ENCODE peak calls at places on chromosomes 11 and 22, in eight cellular contexts. One of them, this sample, is unnamed.

GRCh38 chr11:121688860-121689614 is 236.3 kb upstream of the SORL1-AS1 start:
- DNase-seq in brain microvascular endothelial cell: no peak
- DNase-seq in RWPE1: no peak
- DNase-seq in neural progenitor cell: peak
- DNase-seq in nephron progenitor cell: no peak
- DNase-seq in iris pigment epithelial cell: no peak
- DNase-seq in astrocyte: peak
- DNase-seq in effector memory CD4-positive, alpha-beta T cell: no peak
- DNase-seq in this sample: no peak

GRCh38 chr11:70445091-70445490 is 46.8 kb downstream of the CTTN start:
- DNase-seq in brain microvascular endothelial cell: no peak
- DNase-seq in RWPE1: no peak
- DNase-seq in neural progenitor cell: no peak
- DNase-seq in nephron progenitor cell: no peak
- DNase-seq in iris pigment epithelial cell: no peak
- DNase-seq in astrocyte: no peak
- DNase-seq in effector memory CD4-positive, alpha-beta T cell: no peak
- DNase-seq in this sample: no peak

GRCh38 chr22:50150161-50151129 is 20.1 kb upstream of the PANX2 start:
- DNase-seq in brain microvascular endothelial cell: no peak
- DNase-seq in RWPE1: no peak
- DNase-seq in neural progenitor cell: no peak
- DNase-seq in nephron progenitor cell: no peak
- DNase-seq in iris pigment epithelial cell: peak
- DNase-seq in astrocyte: peak
- DNase-seq in effector memory CD4-positive, alpha-beta T cell: no peak
- DNase-seq in this sample: no peak

GRCh38 chr22:48204296-48204695 is 1441.8 kb downstream of the TBC1D22A start:
- DNase-seq in brain microvascular endothelial cell: no peak
- DNase-seq in RWPE1: no peak
- DNase-seq in neural progenitor cell: no peak
- DNase-seq in nephron progenitor cell: no peak
- DNase-seq in iris pigment epithelial cell: no peak
- DNase-seq in astrocyte: no peak
- DNase-seq in effector memory CD4-positive, alpha-beta T cell: no peak
- DNase-seq in this sample: no peak

GRCh38 chr11:115247404-115247803 is 256.8 kb downstream of the CADM1 start:
- DNase-seq in brain microvascular endothelial cell: no peak
- DNase-seq in RWPE1: no peak
- DNase-seq in neural progenitor cell: no peak
- DNase-seq in nephron progenitor cell: no peak
- DNase-seq in iris pigment epithelial cell: peak
- DNase-seq in astrocyte: peak
- DNase-seq in effector memory CD4-positive, alpha-beta T cell: no peak
- DNase-seq in this sample: no peak

GRCh38 chr11:118785362-118785761 is 5.6 kb downstream of the DDX6 start:
- DNase-seq in brain microvascular endothelial cell: peak
- DNase-seq in RWPE1: no peak
- DNase-seq in neural progenitor cell: no peak
- DNase-seq in nephron progenitor cell: no peak
- DNase-seq in iris pigment epithelial cell: peak
- DNase-seq in astrocyte: peak
- DNase-seq in effector memory CD4-positive, alpha-beta T cell: no peak
- DNase-seq in this sample: no peak

GRCh38 chr11:19763315-19763714 is 50.7 kb downstream of the NAV2 start:
- DNase-seq in brain microvascular endothelial cell: no peak
- DNase-seq in RWPE1: no peak
- DNase-seq in neural progenitor cell: no peak
- DNase-seq in nephron progenitor cell: no peak
- DNase-seq in iris pigment epithelial cell: no peak
- DNase-seq in astrocyte: no peak
- DNase-seq in effector memory CD4-positive, alpha-beta T cell: no peak
- DNase-seq in this sample: no peak

GRCh38 chr22:32760815-32761214 is 40.7 kb upstream of the TIMP3 start:
- DNase-seq in brain microvascular endothelial cell: no peak
- DNase-seq in RWPE1: no peak
- DNase-seq in neural progenitor cell: no peak
- DNase-seq in nephron progenitor cell: no peak
- DNase-seq in iris pigment epithelial cell: no peak
- DNase-seq in astrocyte: no peak
- DNase-seq in effector memory CD4-positive, alpha-beta T cell: no peak
- DNase-seq in this sample: no peak

GRCh38 chr22:30575859-30576258 is 1.4 kb upstream of the GAL3ST1 start:
- DNase-seq in brain microvascular endothelial cell: no peak
- DNase-seq in RWPE1: no peak
- DNase-seq in neural progenitor cell: no peak
- DNase-seq in nephron progenitor cell: no peak
- DNase-seq in iris pigment epithelial cell: no peak
- DNase-seq in astrocyte: no peak
- DNase-seq in effector memory CD4-positive, alpha-beta T cell: no peak
- DNase-seq in this sample: no peak

GRCh38 chr22:26994801-26995200 is 337.4 kb downstream of the MIAT start:
- DNase-seq in brain microvascular endothelial cell: no peak
- DNase-seq in RWPE1: no peak
- DNase-seq in neural progenitor cell: no peak
- DNase-seq in nephron progenitor cell: no peak
- DNase-seq in iris pigment epithelial cell: no peak
- DNase-seq in astrocyte: no peak
- DNase-seq in effector memory CD4-positive, alpha-beta T cell: no peak
- DNase-seq in this sample: no peak

GRCh38 chr11:119011476-119011875 is 6.7 kb downstream of the RPS25 start:
- DNase-seq in brain microvascular endothelial cell: no peak
- DNase-seq in RWPE1: no peak
- DNase-seq in neural progenitor cell: no peak
- DNase-seq in nephron progenitor cell: no peak
- DNase-seq in iris pigment epithelial cell: no peak
- DNase-seq in astrocyte: no peak
- DNase-seq in effector memory CD4-positive, alpha-beta T cell: no peak
- DNase-seq in this sample: no peak

GRCh38 chr22:42926768-42927167 is 69.7 kb upstream of the ARFGAP3 start:
- DNase-seq in brain microvascular endothelial cell: no peak
- DNase-seq in RWPE1: no peak
- DNase-seq in neural progenitor cell: no peak
- DNase-seq in nephron progenitor cell: no peak
- DNase-seq in iris pigment epithelial cell: no peak
- DNase-seq in astrocyte: no peak
- DNase-seq in effector memory CD4-positive, alpha-beta T cell: no peak
- DNase-seq in this sample: no peak

GRCh38 chr11:71139516-71140205 is 112.7 kb downstream of the SHANK2 start:
- DNase-seq in brain microvascular endothelial cell: no peak
- DNase-seq in RWPE1: no peak
- DNase-seq in neural progenitor cell: peak
- DNase-seq in nephron progenitor cell: no peak
- DNase-seq in iris pigment epithelial cell: no peak
- DNase-seq in astrocyte: no peak
- DNase-seq in effector memory CD4-positive, alpha-beta T cell: no peak
- DNase-seq in this sample: no peak

GRCh38 chr11:118636569-118637290 is 29.3 kb downstream of the PHLDB1 start:
- DNase-seq in brain microvascular endothelial cell: no peak
- DNase-seq in RWPE1: no peak
- DNase-seq in neural progenitor cell: no peak
- DNase-seq in nephron progenitor cell: no peak
- DNase-seq in iris pigment epithelial cell: no peak
- DNase-seq in astrocyte: no peak
- DNase-seq in effector memory CD4-positive, alpha-beta T cell: no peak
- DNase-seq in this sample: no peak

GRCh38 chr11:71218789-71219499 is 33.4 kb downstream of the SHANK2 start:
- DNase-seq in brain microvascular endothelial cell: no peak
- DNase-seq in RWPE1: no peak
- DNase-seq in neural progenitor cell: no peak
- DNase-seq in nephron progenitor cell: no peak
- DNase-seq in iris pigment epithelial cell: no peak
- DNase-seq in astrocyte: no peak
- DNase-seq in effector memory CD4-positive, alpha-beta T cell: no peak
- DNase-seq in this sample: no peak

GRCh38 chr11:65435981-65436411 is 13.4 kb downstream of the NEAT1 start:
- DNase-seq in brain microvascular endothelial cell: peak
- DNase-seq in RWPE1: no peak
- DNase-seq in neural progenitor cell: no peak
- DNase-seq in nephron progenitor cell: no peak
- DNase-seq in iris pigment epithelial cell: no peak
- DNase-seq in astrocyte: no peak
- DNase-seq in effector memory CD4-positive, alpha-beta T cell: no peak
- DNase-seq in this sample: no peak

GRCh38 chr11:125588505-125588904 is 4.1 kb upstream of the STT3A start:
- DNase-seq in brain microvascular endothelial cell: no peak
- DNase-seq in RWPE1: peak
- DNase-seq in neural progenitor cell: no peak
- DNase-seq in nephron progenitor cell: no peak
- DNase-seq in iris pigment epithelial cell: peak
- DNase-seq in astrocyte: peak
- DNase-seq in effector memory CD4-positive, alpha-beta T cell: no peak
- DNase-seq in this sample: no peak

GRCh38 chr11:69699213-69699612 is 4.6 kb downstream of the FGF19 start:
- DNase-seq in brain microvascular endothelial cell: no peak
- DNase-seq in RWPE1: no peak
- DNase-seq in neural progenitor cell: no peak
- DNase-seq in nephron progenitor cell: no peak
- DNase-seq in iris pigment epithelial cell: no peak
- DNase-seq in astrocyte: no peak
- DNase-seq in effector memory CD4-positive, alpha-beta T cell: no peak
- DNase-seq in this sample: no peak

GRCh38 chr11:101516546-101516945 is 67.3 kb downstream of the TRPC6 start:
- DNase-seq in brain microvascular endothelial cell: no peak
- DNase-seq in RWPE1: no peak
- DNase-seq in neural progenitor cell: no peak
- DNase-seq in nephron progenitor cell: peak
- DNase-seq in iris pigment epithelial cell: no peak
- DNase-seq in astrocyte: no peak
- DNase-seq in effector memory CD4-positive, alpha-beta T cell: no peak
- DNase-seq in this sample: no peak

This sample was measured in uterus.